ENCODE peak calls at places on chromosome 1, in seven cellular contexts. G, W, R, V, N, S and D are unnamed samples.

GRCh38 chr1:43239484-43239883 is 30.3 kb upstream of the TMEM125 start:
- DNase-seq in G (no peak), V (no peak), S (no peak), R (no peak), N (no peak), W (no peak), D (no peak)

GRCh38 chr1:11924334-11925195 is 1.7 kb downstream of the KIAA2013 start:
- DNase-seq in R (no peak), V (no peak), G (no peak), S (no peak), N (no peak), W (no peak), D (no peak)

GRCh38 chr1:24939040-24939439 is 9.0 kb upstream of the RUNX3 start:
- DNase-seq in R (no peak), N (no peak), S (no peak), V (no peak), W (no peak), G (peak), D (no peak)

GRCh38 chr1:147470079-147470478 is 71.2 kb upstream of the BCL9 start:
- DNase-seq in G (no peak), S (no peak), W (no peak), V (no peak), N (no peak), R (no peak), D (no peak)

GRCh38 chr1:77874804-77875445 is 13.5 kb upstream of the NEXN start:
- DNase-seq in G (no peak), V (no peak), S (peak), N (no peak), R (no peak), W (no peak), D (no peak)

GRCh38 chr1:225816643-225817538 is 7.0 kb downstream of the EPHX1 start:
- DNase-seq in S (no peak), R (no peak), W (no peak), G (no peak), V (no peak), N (peak), D (no peak)

GRCh38 chr1:17441265-17441992 is 2.0 kb upstream of the RCC2 start:
- DNase-seq in R (no peak), W (no peak), S (peak), G (no peak), N (no peak), V (no peak), D (no peak)

GRCh38 chr1:63557365-63557987 is 34.2 kb downstream of the EFCAB7 start:
- DNase-seq in V (no peak), N (no peak), W (no peak), S (peak), R (no peak), G (no peak), D (no peak)

GRCh38 chr1:55420866-55421265 is 205.7 kb upstream of the USP24 start:
- DNase-seq in R (no peak), N (no peak), W (no peak), G (no peak), S (no peak), V (no peak), D (no peak)